ENCODE peak calls at places on chromosomes 11 and 22, in seven cellular contexts. W, A, R, Y, L, S and Z are unnamed samples.

GRCh38 chr11:71447791-71448256 is 369 bp downstream of the DHCR7 start:
- DNase-seq in W (no peak), A (no peak), R (no peak), Y (peak), L (peak), S (no peak), Z (peak)

GRCh38 chr11:88402192-88402715 is 64.7 kb upstream of the CTSC start:
- DNase-seq in W (no peak), A (peak), R (no peak), Y (no peak), L (no peak), S (peak), Z (no peak)

GRCh38 chr11:97445561-97445960 is 1055.7 kb downstream of the JRKL start:
- DNase-seq in W (no peak), A (no peak), R (no peak), Y (no peak), L (no peak), S (no peak), Z (no peak)

GRCh38 chr22:30763815-30764686 is 69.4 kb downstream of the OSBP2 start:
- DNase-seq in W (no peak), A (peak), R (peak), Y (peak), L (peak), S (peak), Z (peak)

GRCh38 chr22:38412435-38413084 is 42.4 kb downstream of the KCNJ4 start:
- DNase-seq in W (no peak), A (no peak), R (peak), Y (no peak), L (peak), S (no peak), Z (no peak)

GRCh38 chr22:46636221-46637002 is 16.2 kb downstream of the GRAMD4 start:
- DNase-seq in W (no peak), A (no peak), R (no peak), Y (no peak), L (no peak), S (no peak), Z (no peak)

GRCh38 chr11:115135936-115136335 is 368.3 kb downstream of the CADM1 start:
- DNase-seq in W (no peak), A (no peak), R (no peak), Y (no peak), L (no peak), S (no peak), Z (no peak)

GRCh38 chr11:16612801-16613400 is 125.5 kb upstream of the C11orf58 start:
- DNase-seq in W (no peak), A (no peak), R (no peak), Y (no peak), L (no peak), S (no peak), Z (no peak)

GRCh38 chr11:48005133-48005532 is 24.8 kb downstream of the PTPRJ start:
- DNase-seq in W (no peak), A (no peak), R (no peak), Y (no peak), L (no peak), S (no peak), Z (no peak)

GRCh38 chr11:121068787-121069186 is 32.3 kb upstream of the TECTA start:
- DNase-seq in W (no peak), A (no peak), R (peak), Y (no peak), L (no peak), S (no peak), Z (no peak)

GRCh38 chr22:31127181-31127772 is 4.5 kb downstream of the INPP5J start:
- DNase-seq in W (no peak), A (no peak), R (no peak), Y (no peak), L (no peak), S (no peak), Z (no peak)

GRCh38 chr22:30947821-30948454 is 20.6 kb downstream of the MORC2 start:
- DNase-seq in W (no peak), A (peak), R (no peak), Y (no peak), L (peak), S (no peak), Z (no peak)

GRCh38 chr11:2778630-2779498 is 79.1 kb upstream of the KCNQ1OT1 start:
- DNase-seq in W (no peak), A (no peak), R (peak), Y (no peak), L (peak), S (no peak), Z (peak)

GRCh38 chr11:87589082-87589481 is 551.3 kb downstream of the TMEM135 start:
- DNase-seq in W (no peak), A (no peak), R (no peak), Y (no peak), L (no peak), S (no peak), Z (no peak)

GRCh38 chr11:21798216-21798615 is 394.7 kb upstream of the ANO5 start:
- DNase-seq in W (no peak), A (no peak), R (no peak), Y (no peak), L (no peak), S (no peak), Z (no peak)

GRCh38 chr11:32343325-32344008 is 91.9 kb downstream of the WT1 start:
- DNase-seq in W (no peak), A (no peak), R (no peak), Y (no peak), L (peak), S (no peak), Z (no peak)

GRCh38 chr11:74453373-74453975 is 13.9 kb downstream of the KCNE3 start:
- DNase-seq in W (peak), A (peak), R (peak), Y (peak), L (peak), S (no peak), Z (peak)